ENCODE peak calls at places on chromosomes 13 and 19, in nine cellular contexts. Y is effector CD4-positive, alpha-beta T cell; I is SJSA1; M is NCI-H1436; R is iris pigment epithelial cell; Z is NK-92 treated with Interleukin-12 subunit alpha and Interleukin-12 subunit beta, amount 100 ng/mL, for 24 hours; L is LoVo; E is NCI-H2029; O is activated gamma-delta T cell treated with Interleukin-2 at 50 U/mL for 16 hours. P is an unnamed sample.

GRCh38 chr13:65985632-65986031 is 1244.5 kb downstream of the PCDH9 start:
- DNase-seq in O (no peak), E (peak; percentile 62), L (no peak), I (no peak), Y (no peak), Z (no peak), R (no peak), M (no peak), P (no peak)

GRCh38 chr13:33033361-33033812 is 17.2 kb downstream of the KL start:
- DNase-seq in M (no peak), I (no peak), O (peak; percentile 29), Z (no peak), R (no peak), Y (no peak), L (no peak), E (no peak), P (no peak)

GRCh38 chr19:48249502-48250014 is 6.2 kb downstream of the CARD8 start:
- DNase-seq in O (peak; percentile 65), R (peak; percentile 28), Z (peak; percentile 56), Y (peak; percentile 57), I (no peak), E (no peak), L (no peak), M (no peak), P (peak; percentile 42)

GRCh38 chr19:47109541-47110375 is 3.8 kb downstream of the ZC3H4 start:
- DNase-seq in I (peak; percentile 56), L (no peak), Y (peak; percentile 30), O (peak; percentile 38), E (no peak), Z (no peak), R (peak; percentile 64), M (peak; percentile 18), P (peak; percentile 65)

GRCh38 chr19:29524912-29525870 is 603 bp upstream of the VSTM2B start:
- DNase-seq in E (no peak), M (peak; percentile 32), R (no peak), Y (no peak), O (no peak), Z (no peak), L (no peak), I (no peak), P (peak; percentile 0)

GRCh38 chr13:85204668-85205344 is 594.4 kb downstream of the SLITRK6 start:
- DNase-seq in R (no peak), Z (no peak), L (no peak), M (no peak), I (no peak), E (no peak), Y (no peak), O (no peak), P (no peak)

GRCh38 chr13:28394422-28394821 is 100.5 kb downstream of the FLT1 start:
- DNase-seq in R (peak; percentile 73), Z (no peak), Y (no peak), L (no peak), O (no peak), E (no peak), I (no peak), M (no peak), P (peak; percentile 24)

GRCh38 chr13:42977219-42977659 is 14.8 kb downstream of the EPSTI1 start:
- DNase-seq in R (no peak), L (no peak), E (no peak), O (no peak), M (no peak), Y (no peak), Z (no peak), I (no peak), P (no peak)

GRCh38 chr13:53151692-53152421 is 123.2 kb downstream of the OLFM4 start:
- DNase-seq in Z (peak; percentile 80), R (peak; percentile 24), Y (no peak), I (peak; percentile 42), M (peak; percentile 65), O (no peak), L (peak; percentile 6), E (peak; percentile 55), P (peak; percentile 37)

GRCh38 chr13:59247166-59247565 is 916.6 kb downstream of the DIAPH3 start:
- DNase-seq in Y (no peak), Z (no peak), R (no peak), E (no peak), M (no peak), L (no peak), I (no peak), O (no peak), P (no peak)

GRCh38 chr13:29987340-29987739 is 136.9 kb upstream of the UBL3 start:
- DNase-seq in Y (no peak), O (no peak), E (no peak), R (no peak), I (no peak), M (no peak), L (no peak), Z (no peak), P (no peak)

GRCh38 chr19:54096642-54097106 is 3.9 kb downstream of the OSCAR start:
- DNase-seq in E (no peak), Y (no peak), R (peak; percentile 62), L (no peak), Z (no peak), I (no peak), M (no peak), O (peak; percentile 21), P (peak; percentile 47)

GRCh38 chr13:29922281-29922821 is 71.9 kb upstream of the UBL3 start:
- DNase-seq in E (no peak), I (peak; percentile 6), R (peak; percentile 49), Z (no peak), Y (no peak), L (no peak), M (no peak), O (no peak), P (peak; percentile 50)

GRCh38 chr13:92463134-92463533 is 763.5 kb upstream of the GPC6 start:
- DNase-seq in L (no peak), M (no peak), I (no peak), Y (no peak), O (no peak), E (peak; percentile 90), Z (no peak), R (no peak), P (no peak)

GRCh38 chr13:74550039-74550438 is 415.8 kb upstream of the KLF12 start:
- DNase-seq in Z (no peak), E (no peak), L (no peak), I (no peak), M (no peak), O (no peak), Y (no peak), R (peak; percentile 7), P (peak; percentile 5)

GRCh38 chr19:491146-491741 is 5.0 kb upstream of the MADCAM1 start:
- DNase-seq in M (no peak), Y (no peak), E (no peak), O (no peak), L (no peak), I (no peak), Z (no peak), R (no peak), P (no peak)

GRCh38 chr13:64075543-64076271 is 2660.1 kb upstream of the PCDH20 start:
- DNase-seq in E (no peak), M (no peak), Y (no peak), Z (no peak), L (peak; percentile 48), R (no peak), O (no peak), I (no peak), P (no peak)

GRCh38 chr13:107258599-107259187 is 690.8 kb upstream of the ARGLU1 start:
- DNase-seq in R (peak; percentile 91), E (no peak), M (no peak), L (no peak), O (no peak), Y (no peak), I (peak; percentile 75), Z (no peak), P (peak; percentile 96)

P was measured in mesenchymal stem cell.